ENCODE peak calls at places on chromosomes 11 and 22, in ten cellular contexts. M is GM06990, O is GOT3, G is NCI-H187, J is hepatic stellate cell, P is GM12892, Z is RCC 7860, N is astrocyte of the cerebellum, S is COLO829, T is T-cell. K is an unnamed sample.

GRCh38 chr11:69465236-69466000 is 16.0 kb upstream of the LINC01488 start:
- DNase-seq in M (no peak), O (no peak), G (no peak), J (no peak), P (no peak), Z (no peak), N (no peak), S (no peak), T (no peak), K (no peak)

GRCh38 chr22:31139066-31139465 is 1.2 kb downstream of the PLA2G3 start:
- DNase-seq in M (no peak), O (no peak), G (no peak), J (no peak), P (no peak), Z (no peak), N (no peak), S (no peak), T (no peak), K (no peak)

GRCh38 chr11:126083829-126084607 is 21.4 kb upstream of the CDON start:
- DNase-seq in M (no peak), O (no peak), G (no peak), J (no peak), P (no peak), Z (no peak), N (no peak), S (no peak), T (peak; percentile 9), K (no peak)

GRCh38 chr11:14015711-14016110 is 53.2 kb downstream of the SPON1 start:
- DNase-seq in M (no peak), O (no peak), G (no peak), J (no peak), P (no peak), Z (peak; percentile 68), N (peak; percentile 26), S (no peak), T (no peak), K (peak; percentile 71)

GRCh38 chr22:47448231-47449035 is 686.0 kb downstream of the TBC1D22A start:
- DNase-seq in M (no peak), O (no peak), G (no peak), J (no peak), P (no peak), Z (no peak), N (no peak), S (no peak), T (no peak), K (no peak)

GRCh38 chr22:17716529-17716928 is 57.7 kb downstream of the BID start:
- DNase-seq in M (no peak), O (no peak), G (no peak), J (no peak), P (no peak), Z (no peak), N (no peak), S (no peak), T (no peak), K (no peak)

GRCh38 chr22:48175721-48176120 is 1413.3 kb downstream of the TBC1D22A start:
- DNase-seq in M (no peak), O (no peak), G (no peak), J (no peak), P (no peak), Z (no peak), N (no peak), S (no peak), T (no peak), K (no peak)

GRCh38 chr22:42365337-42365865 is 66.8 kb downstream of the NFAM1 start:
- DNase-seq in M (no peak), O (no peak), G (no peak), J (no peak), P (no peak), Z (no peak), N (peak; percentile 15), S (no peak), T (no peak), K (no peak)

GRCh38 chr11:6418958-6419611 is at the start of gene APBB1:
- DNase-seq in M (peak; percentile 66), O (no peak), G (peak; percentile 43), J (peak; percentile 80), P (peak; percentile 75), Z (no peak), N (no peak), S (peak; percentile 40), T (peak; percentile 74), K (no peak)

GRCh38 chr11:73995731-73996130 is 13.1 kb upstream of the UCP2 start:
- DNase-seq in M (no peak), O (no peak), G (no peak), J (no peak), P (no peak), Z (no peak), N (no peak), S (no peak), T (no peak), K (no peak)

GRCh38 chr11:64366751-64367150 is 7.8 kb downstream of the RPS6KA4 start:
- DNase-seq in M (no peak), O (no peak), G (no peak), J (no peak), P (no peak), Z (no peak), N (no peak), S (no peak), T (no peak), K (no peak)

GRCh38 chr11:8038811-8039529 is 42.0 kb upstream of the TUB start:
- DNase-seq in M (no peak), O (no peak), G (no peak), J (no peak), P (no peak), Z (no peak), N (no peak), S (no peak), T (no peak), K (no peak)

GRCh38 chr11:63673579-63673978 is 2.4 kb upstream of the ATL3 start:
- DNase-seq in M (no peak), O (no peak), G (no peak), J (peak; percentile 44), P (no peak), Z (no peak), N (no peak), S (no peak), T (no peak), K (no peak)

GRCh38 chr11:32334822-32335221 is 100.5 kb downstream of the WT1 start:
- DNase-seq in M (no peak), O (no peak), G (no peak), J (no peak), P (no peak), Z (no peak), N (no peak), S (no peak), T (no peak), K (no peak)

GRCh38 chr22:26259510-26259909 is 90.2 kb downstream of the SEZ6L start:
- DNase-seq in M (no peak), O (no peak), G (no peak), J (no peak), P (no peak), Z (no peak), N (no peak), S (no peak), T (no peak), K (peak; percentile 9)

GRCh38 chr11:73236879-73237278 is 18.8 kb downstream of the P2RY2 start:
- DNase-seq in M (no peak), O (no peak), G (no peak), J (no peak), P (peak; percentile 52), Z (peak; percentile 20), N (no peak), S (peak; percentile 35), T (no peak), K (no peak)

GRCh38 chr22:27438271-27438980 is 363.1 kb downstream of the MN1 start:
- DNase-seq in M (no peak), O (no peak), G (no peak), J (no peak), P (no peak), Z (no peak), N (no peak), S (no peak), T (no peak), K (no peak)

GRCh38 chr11:18668131-18668530 is 30.4 kb upstream of the TMEM86A start:
- DNase-seq in M (no peak), O (no peak), G (no peak), J (no peak), P (no peak), Z (no peak), N (no peak), S (no peak), T (no peak), K (no peak)

GRCh38 chr11:2587132-2587930 is 112.5 kb downstream of the KCNQ1OT1 start:
- DNase-seq in M (no peak), O (no peak), G (no peak), J (peak; percentile 2), P (peak; percentile 8), Z (no peak), N (no peak), S (no peak), T (no peak), K (no peak)